ENCODE peak calls at places on chromosomes 16 and 17, in seven cellular contexts. One of them, this sample, is unnamed.

GRCh38 chr17:35778641-35779196 is 16.7 kb downstream of the MMP28 start:
- DNase-seq in astrocyte: peak; percentile 30
- DNase-seq in keratinocyte: no peak
- DNase-seq in aorta: no peak
- DNase-seq in HCT116: no peak
- DNase-seq in neural progenitor cell: no peak
- DNase-seq in body of pancreas: no peak
- DNase-seq in this sample: no peak

GRCh38 chr17:8698142-8699050 is 46.2 kb downstream of the CCDC42 start:
- DNase-seq in astrocyte: peak; percentile 82
- DNase-seq in neural progenitor cell: no peak
- DNase-seq in HCT116: no peak
- DNase-seq in body of pancreas: no peak
- DNase-seq in aorta: peak; percentile 92
- DNase-seq in keratinocyte: no peak
- DNase-seq in this sample: no peak

GRCh38 chr16:82452002-82452741 is 174.6 kb upstream of the CDH13 start:
- DNase-seq in astrocyte: no peak
- DNase-seq in aorta: no peak
- DNase-seq in keratinocyte: no peak
- DNase-seq in neural progenitor cell: no peak
- DNase-seq in HCT116: no peak
- DNase-seq in body of pancreas: no peak
- DNase-seq in this sample: no peak

GRCh38 chr17:64546716-64547115 is 39.9 kb downstream of the CEP95 start:
- DNase-seq in aorta: no peak
- DNase-seq in astrocyte: no peak
- DNase-seq in HCT116: no peak
- DNase-seq in body of pancreas: no peak
- DNase-seq in neural progenitor cell: no peak
- DNase-seq in keratinocyte: no peak
- DNase-seq in this sample: no peak

GRCh38 chr16:2027024-2028010 is 615 bp downstream of the NHERF2 start:
- DNase-seq in astrocyte: peak; percentile 34
- DNase-seq in neural progenitor cell: peak; percentile 48
- DNase-seq in keratinocyte: no peak
- DNase-seq in body of pancreas: no peak
- DNase-seq in HCT116: no peak
- DNase-seq in aorta: no peak
- DNase-seq in this sample: peak; percentile 43

GRCh38 chr17:30332057-30332542 is 1.8 kb downstream of the TMIGD1 start:
- DNase-seq in body of pancreas: no peak
- DNase-seq in aorta: no peak
- DNase-seq in astrocyte: peak; percentile 79
- DNase-seq in HCT116: no peak
- DNase-seq in keratinocyte: no peak
- DNase-seq in neural progenitor cell: no peak
- DNase-seq in this sample: peak; percentile 39

GRCh38 chr16:29809850-29810698 is 1.9 kb upstream of the PRRT2 start:
- DNase-seq in keratinocyte: no peak
- DNase-seq in astrocyte: no peak
- DNase-seq in HCT116: no peak
- DNase-seq in aorta: no peak
- DNase-seq in neural progenitor cell: peak; percentile 52
- DNase-seq in body of pancreas: no peak
- DNase-seq in this sample: peak; percentile 17

GRCh38 chr17:73365934-73366623 is 54.3 kb upstream of the CDC42EP4 start:
- DNase-seq in body of pancreas: peak; percentile 27
- DNase-seq in keratinocyte: no peak
- DNase-seq in astrocyte: no peak
- DNase-seq in aorta: no peak
- DNase-seq in HCT116: no peak
- DNase-seq in neural progenitor cell: peak; percentile 69
- DNase-seq in this sample: no peak

GRCh38 chr16:66309-67182 is 5.9 kb downstream of the RHBDF1 start:
- DNase-seq in HCT116: no peak
- DNase-seq in aorta: no peak
- DNase-seq in astrocyte: no peak
- DNase-seq in keratinocyte: no peak
- DNase-seq in body of pancreas: no peak
- DNase-seq in neural progenitor cell: no peak
- DNase-seq in this sample: no peak

GRCh38 chr16:5790512-5790911 is 692.9 kb upstream of the EEF2KMT start:
- DNase-seq in astrocyte: no peak
- DNase-seq in HCT116: no peak
- DNase-seq in neural progenitor cell: peak; percentile 33
- DNase-seq in keratinocyte: no peak
- DNase-seq in aorta: no peak
- DNase-seq in body of pancreas: no peak
- DNase-seq in this sample: no peak

GRCh38 chr17:62703776-62704380 is 76.4 kb downstream of the MRC2 start:
- DNase-seq in body of pancreas: peak; percentile 72
- DNase-seq in aorta: peak; percentile 91
- DNase-seq in neural progenitor cell: peak; percentile 92
- DNase-seq in keratinocyte: no peak
- DNase-seq in HCT116: no peak
- DNase-seq in astrocyte: peak; percentile 22
- DNase-seq in this sample: peak; percentile 90

GRCh38 chr16:29680180-29680598 is 1.2 kb downstream of the QPRT start:
- DNase-seq in HCT116: no peak
- DNase-seq in neural progenitor cell: no peak
- DNase-seq in keratinocyte: no peak
- DNase-seq in astrocyte: no peak
- DNase-seq in aorta: no peak
- DNase-seq in body of pancreas: no peak
- DNase-seq in this sample: no peak

GRCh38 chr16:53768593-53768992 is 64.6 kb downstream of the FTO start:
- DNase-seq in aorta: no peak
- DNase-seq in body of pancreas: no peak
- DNase-seq in keratinocyte: no peak
- DNase-seq in astrocyte: peak; percentile 95
- DNase-seq in HCT116: peak; percentile 61
- DNase-seq in neural progenitor cell: no peak
- DNase-seq in this sample: peak; percentile 90

GRCh38 chr17:77375917-77376651 is 235.3 kb downstream of the SEC14L1 start:
- DNase-seq in HCT116: no peak
- DNase-seq in neural progenitor cell: peak; percentile 42
- DNase-seq in astrocyte: peak; percentile 85
- DNase-seq in body of pancreas: peak; percentile 44
- DNase-seq in keratinocyte: no peak
- DNase-seq in aorta: no peak
- DNase-seq in this sample: no peak

GRCh38 chr17:1315409-1315808 is 35.9 kb downstream of the TRARG1 start:
- DNase-seq in keratinocyte: no peak
- DNase-seq in aorta: no peak
- DNase-seq in astrocyte: no peak
- DNase-seq in body of pancreas: no peak
- DNase-seq in neural progenitor cell: no peak
- DNase-seq in HCT116: no peak
- DNase-seq in this sample: no peak

GRCh38 chr17:17001874-17002520 is 30.1 kb upstream of the TNFRSF13B start:
- DNase-seq in keratinocyte: no peak
- DNase-seq in astrocyte: no peak
- DNase-seq in body of pancreas: peak; percentile 84
- DNase-seq in aorta: peak; percentile 93
- DNase-seq in neural progenitor cell: peak; percentile 90
- DNase-seq in HCT116: peak; percentile 51
- DNase-seq in this sample: peak; percentile 93

GRCh38 chr16:66880288-66881013 is at the start of gene PDP2:
- DNase-seq in aorta: peak; percentile 97
- DNase-seq in body of pancreas: peak; percentile 97
- DNase-seq in keratinocyte: peak; percentile 81
- DNase-seq in neural progenitor cell: peak; percentile 97
- DNase-seq in astrocyte: peak; percentile 85
- DNase-seq in HCT116: peak; percentile 92
- DNase-seq in this sample: peak; percentile 89

GRCh38 chr17:75902406-75902805 is 2.3 kb downstream of the MRPL38 start:
- DNase-seq in body of pancreas: no peak
- DNase-seq in astrocyte: no peak
- DNase-seq in keratinocyte: no peak
- DNase-seq in neural progenitor cell: no peak
- DNase-seq in aorta: no peak
- DNase-seq in HCT116: no peak
- DNase-seq in this sample: no peak

GRCh38 chr16:23072769-23073549 is 76.3 kb downstream of the USP31 start:
- DNase-seq in HCT116: no peak
- DNase-seq in astrocyte: peak; percentile 49
- DNase-seq in keratinocyte: no peak
- DNase-seq in aorta: no peak
- DNase-seq in neural progenitor cell: peak; percentile 11
- DNase-seq in body of pancreas: no peak
- DNase-seq in this sample: peak; percentile 12

GRCh38 chr16:24174504-24174903 is 81.6 kb upstream of the CACNG3 start:
- DNase-seq in keratinocyte: no peak
- DNase-seq in neural progenitor cell: no peak
- DNase-seq in aorta: no peak
- DNase-seq in HCT116: no peak
- DNase-seq in body of pancreas: no peak
- DNase-seq in astrocyte: no peak
- DNase-seq in this sample: no peak

GRCh38 chr17:17561408-17562144 is 29.9 kb downstream of the PEMT start:
- DNase-seq in astrocyte: no peak
- DNase-seq in neural progenitor cell: no peak
- DNase-seq in aorta: peak; percentile 86
- DNase-seq in HCT116: no peak
- DNase-seq in body of pancreas: peak; percentile 41
- DNase-seq in keratinocyte: peak; percentile 40
- DNase-seq in this sample: peak; percentile 52

GRCh38 chr16:67969286-67970039 is 1.0 kb upstream of the SLC12A4 start:
- DNase-seq in HCT116: no peak
- DNase-seq in keratinocyte: no peak
- DNase-seq in neural progenitor cell: peak; percentile 53
- DNase-seq in astrocyte: no peak
- DNase-seq in body of pancreas: no peak
- DNase-seq in aorta: no peak
- DNase-seq in this sample: no peak

GRCh38 chr17:43438626-43439529 is 40.1 kb downstream of the ARL4D start:
- DNase-seq in HCT116: no peak
- DNase-seq in keratinocyte: no peak
- DNase-seq in astrocyte: no peak
- DNase-seq in neural progenitor cell: peak; percentile 43
- DNase-seq in body of pancreas: no peak
- DNase-seq in aorta: no peak
- DNase-seq in this sample: no peak

GRCh38 chr16:3010510-3010909 is 2.2 kb upstream of the CLDN9 start:
- DNase-seq in aorta: no peak
- DNase-seq in body of pancreas: no peak
- DNase-seq in keratinocyte: no peak
- DNase-seq in neural progenitor cell: no peak
- DNase-seq in astrocyte: no peak
- DNase-seq in HCT116: no peak
- DNase-seq in this sample: no peak

GRCh38 chr16:24253192-24253591 is 2.9 kb upstream of the CACNG3 start:
- DNase-seq in astrocyte: no peak
- DNase-seq in HCT116: peak; percentile 34
- DNase-seq in body of pancreas: peak; percentile 18
- DNase-seq in aorta: no peak
- DNase-seq in neural progenitor cell: peak; percentile 83
- DNase-seq in keratinocyte: peak; percentile 9
- DNase-seq in this sample: peak; percentile 51

GRCh38 chr17:61575352-61575975 is 15.6 kb downstream of the NACA2 start:
- DNase-seq in body of pancreas: no peak
- DNase-seq in neural progenitor cell: no peak
- DNase-seq in aorta: no peak
- DNase-seq in HCT116: no peak
- DNase-seq in astrocyte: no peak
- DNase-seq in keratinocyte: no peak
- DNase-seq in this sample: peak; percentile 51
- H3K27ac ChIP-seq in body of pancreas: no peak overlapping the region
- H3K27ac ChIP-seq in neural progenitor cell: no peak overlapping the region
- H3K27ac ChIP-seq in aorta: no peak overlapping the region
- H3K27ac ChIP-seq in HCT116: peak overlapping the region; percentile 66
- H3K27ac ChIP-seq in astrocyte: no peak overlapping the region
- H3K27ac ChIP-seq in keratinocyte: no peak overlapping the region
- H3K27ac ChIP-seq in this sample: peak overlapping the region; percentile 59

GRCh38 chr16:58493756-58494431 is 6.0 kb upstream of the NDRG4 start:
- DNase-seq in aorta: peak; percentile 36
- DNase-seq in neural progenitor cell: no peak
- DNase-seq in body of pancreas: no peak
- DNase-seq in keratinocyte: no peak
- DNase-seq in HCT116: no peak
- DNase-seq in astrocyte: no peak
- DNase-seq in this sample: no peak
- H3K27ac ChIP-seq in aorta: no peak overlapping the region
- H3K27ac ChIP-seq in neural progenitor cell: no peak overlapping the region
- H3K27ac ChIP-seq in body of pancreas: no peak overlapping the region
- H3K27ac ChIP-seq in keratinocyte: no peak overlapping the region
- H3K27ac ChIP-seq in HCT116: no peak overlapping the region
- H3K27ac ChIP-seq in astrocyte: no peak overlapping the region
- H3K27ac ChIP-seq in this sample: no peak overlapping the region

GRCh38 chr17:53191878-53192277 is 630.8 kb upstream of the KIF2B start:
- DNase-seq in HCT116: no peak
- DNase-seq in neural progenitor cell: no peak
- DNase-seq in body of pancreas: no peak
- DNase-seq in astrocyte: no peak
- DNase-seq in aorta: no peak
- DNase-seq in keratinocyte: no peak
- DNase-seq in this sample: no peak

GRCh38 chr17:53186004-53186403 is 636.7 kb upstream of the KIF2B start:
- DNase-seq in neural progenitor cell: no peak
- DNase-seq in astrocyte: no peak
- DNase-seq in aorta: no peak
- DNase-seq in keratinocyte: no peak
- DNase-seq in body of pancreas: no peak
- DNase-seq in HCT116: no peak
- DNase-seq in this sample: no peak
- H3K27ac ChIP-seq in neural progenitor cell: no peak overlapping the region
- H3K27ac ChIP-seq in astrocyte: no peak overlapping the region
- H3K27ac ChIP-seq in aorta: no peak overlapping the region
- H3K27ac ChIP-seq in keratinocyte: no peak overlapping the region
- H3K27ac ChIP-seq in body of pancreas: no peak overlapping the region
- H3K27ac ChIP-seq in HCT116: no peak overlapping the region
- H3K27ac ChIP-seq in this sample: no peak overlapping the region

DNA sequence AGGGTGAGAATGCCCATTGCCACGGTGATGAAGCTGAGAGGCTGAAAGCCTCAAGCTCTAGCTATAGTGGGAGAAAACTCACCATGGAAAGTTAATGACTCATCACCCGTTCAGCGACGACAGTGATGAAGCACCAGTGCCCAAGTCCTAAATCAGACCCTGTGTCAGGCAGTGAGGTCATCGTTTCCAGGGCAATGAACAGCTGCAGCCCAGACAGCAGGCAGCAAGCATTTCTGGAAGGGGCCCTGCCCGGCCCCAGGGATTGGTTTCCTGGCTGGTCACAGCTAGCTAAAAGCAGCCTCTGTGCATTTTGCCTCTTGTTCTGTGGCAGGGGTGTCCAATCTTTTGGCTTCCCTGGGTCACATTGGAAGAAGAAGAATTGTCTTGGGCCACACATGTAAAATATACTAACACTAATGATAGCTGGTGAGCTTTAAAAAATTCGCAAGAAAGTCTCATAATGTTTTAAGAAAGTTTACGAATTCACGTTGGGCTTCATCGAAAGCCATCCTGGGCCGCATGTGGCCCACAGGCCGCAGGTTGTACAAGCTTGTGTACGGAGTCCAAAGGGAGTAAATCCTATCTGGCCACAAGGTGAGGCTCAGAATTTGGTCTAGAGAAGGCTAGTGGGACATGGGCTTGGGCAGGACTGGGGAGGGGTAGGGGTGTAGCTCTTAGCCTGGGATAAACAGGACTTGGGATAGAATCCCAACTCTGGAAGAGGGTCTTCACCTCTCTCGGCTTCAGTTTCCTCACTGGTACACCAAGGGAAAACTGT is 40.6 kb downstream of the MIS12 start:
- DNase-seq in body of pancreas: no peak
- DNase-seq in HCT116: peak; percentile 75
- DNase-seq in neural progenitor cell: peak; percentile 26
- DNase-seq in astrocyte: peak; percentile 97
- DNase-seq in aorta: peak; percentile 90
- DNase-seq in keratinocyte: peak; percentile 30
- DNase-seq in this sample: peak; percentile 85
- H3K27ac ChIP-seq in body of pancreas: no peak overlapping the region
- H3K27ac ChIP-seq in HCT116: no peak overlapping the region
- H3K27ac ChIP-seq in neural progenitor cell: no peak overlapping the region
- H3K27ac ChIP-seq in astrocyte: peak overlapping the region; percentile 78
- H3K27ac ChIP-seq in aorta: peak overlapping the region; percentile 70
- H3K27ac ChIP-seq in keratinocyte: peak overlapping the region; percentile 4
- H3K27ac ChIP-seq in this sample: peak overlapping the region; percentile 11

This sample was measured in PC-3.